ENCODE peak calls at places on chromosomes 12 and 14, in nine cellular contexts. W is naive B cell; P is putamen; S is B cell; D is activated naive CD4-positive, alpha-beta T cell; U is T1000; A is Right ventricle myocardium superior; B is stimulated activated CD8-positive, alpha-beta memory T cell treated with anti-CD3 and anti-CD28 coated beads, Interleukin-15, amount 100 ng/mL, for 24 hours; O is stimulated activated CD4-positive, alpha-beta T cell treated with anti-CD3 and anti-CD28 coated beads, TNF-alpha, amount 100 ng/mL, for 1 hour. H is an unnamed sample.

GRCh38 chr14:29156096-29156495 is 389.5 kb downstream of the FOXG1 start:
- DNase-seq in O (no peak), W (no peak), B (no peak), D (no peak), A (no peak), S (no peak), P (no peak), U (no peak), H (no peak)

GRCh38 chr12:101045486-101046474 is 164.3 kb downstream of the SLC5A8 start:
- DNase-seq in O (no peak), D (no peak), B (no peak), A (no peak), U (no peak), S (no peak), W (no peak), P (no peak), H (no peak)

GRCh38 chr12:88870000-88870737 is 289.9 kb upstream of the KITLG start:
- DNase-seq in A (no peak), S (no peak), W (no peak), U (no peak), O (no peak), B (no peak), D (no peak), P (no peak), H (no peak)

GRCh38 chr14:22555573-22556011 is 33.4 kb downstream of the DAD1 start:
- DNase-seq in B (no peak), D (no peak), S (no peak), U (no peak), O (peak), W (no peak), P (no peak), A (no peak), H (no peak)

GRCh38 chr12:23088594-23088993 is 463.6 kb downstream of the ETNK1 start:
- DNase-seq in A (no peak), U (no peak), O (no peak), S (no peak), P (no peak), D (no peak), B (no peak), W (no peak), H (no peak)

GRCh38 chr12:321606-322326 is 59.1 kb upstream of the SLC6A13 start:
- DNase-seq in B (no peak), W (no peak), S (no peak), A (no peak), U (no peak), P (no peak), O (no peak), D (no peak), H (peak)

GRCh38 chr12:59559702-59560101 is 36.1 kb upstream of the SLC16A7 start:
- DNase-seq in P (no peak), W (no peak), D (no peak), O (no peak), A (no peak), B (no peak), U (no peak), S (no peak), H (no peak)

GRCh38 chr12:113857371-113857770 is 108.8 kb downstream of the RBM19 start:
- DNase-seq in B (no peak), P (no peak), A (no peak), O (no peak), W (no peak), D (no peak), U (no peak), S (no peak), H (no peak)

GRCh38 chr12:690466-690865 is 27.2 kb upstream of the NINJ2 start:
- DNase-seq in S (no peak), D (no peak), W (no peak), U (no peak), P (no peak), A (no peak), B (no peak), O (no peak), H (no peak)

GRCh38 chr12:31306871-31307270 is 19.1 kb downstream of the SINHCAF start:
- DNase-seq in A (no peak), P (no peak), W (no peak), B (no peak), U (no peak), D (no peak), S (no peak), O (no peak), H (no peak)

GRCh38 chr14:103684871-103685270 is 30.4 kb downstream of the XRCC3 start:
- DNase-seq in U (no peak), P (no peak), O (no peak), W (no peak), S (no peak), B (no peak), A (no peak), D (no peak), H (no peak)

GRCh38 chr12:122366685-122367475 is 55.6 kb downstream of the CLIP1 start:
- DNase-seq in W (no peak), S (no peak), U (peak), B (no peak), D (no peak), P (no peak), O (no peak), A (no peak), H (no peak)

GRCh38 chr14:102408729-102409128 is 46.0 kb downstream of the TECPR2 start:
- DNase-seq in D (no peak), A (no peak), S (no peak), B (no peak), U (no peak), W (no peak), O (no peak), P (no peak), H (no peak)

GRCh38 chr12:132523576-132524331 is 33.8 kb downstream of the FBRSL1 start:
- DNase-seq in S (peak), A (peak), P (peak), U (no peak), D (peak), W (peak), B (peak), O (peak), H (peak)

GRCh38 chr12:78439666-78440065 is 424.9 kb upstream of the SYT1 start:
- DNase-seq in B (no peak), O (no peak), W (no peak), P (no peak), S (no peak), U (no peak), D (no peak), A (no peak), H (no peak)

GRCh38 chr12:110501378-110501721 is 561 bp downstream of the VPS29 start:
- DNase-seq in O (no peak), P (peak), U (no peak), D (no peak), A (no peak), W (no peak), B (no peak), S (no peak), H (peak)